ENCODE peak calls at places on chromosomes 3 and 15, in four cellular contexts. One of them, this sample, is unnamed.

GRCh38 chr3:101104334-101104733 is 111.1 kb upstream of the ABI3BP start:
- DNase-seq in CD8-positive, alpha-beta T cell: no peak
- DNase-seq in DMS 273 treated with DMSO at 0.1 percent for 48 hours: no peak
- DNase-seq in astrocyte of the spinal cord: no peak
- DNase-seq in this sample: no peak

GRCh38 chr3:184332370-184333090 is 4.9 kb upstream of the FAM131A start:
- DNase-seq in DMS 273 treated with DMSO at 0.1 percent for 48 hours: no peak
- DNase-seq in CD8-positive, alpha-beta T cell: no peak
- DNase-seq in astrocyte of the spinal cord: peak; percentile 89
- DNase-seq in this sample: no peak

GRCh38 chr3:30648670-30649357 is 42.4 kb downstream of the TGFBR2 start:
- DNase-seq in CD8-positive, alpha-beta T cell: no peak
- DNase-seq in astrocyte of the spinal cord: no peak
- DNase-seq in DMS 273 treated with DMSO at 0.1 percent for 48 hours: no peak
- DNase-seq in this sample: no peak

GRCh38 chr15:35507932-35508638 is 37.9 kb downstream of the DPH6 start:
- DNase-seq in astrocyte of the spinal cord: no peak
- DNase-seq in CD8-positive, alpha-beta T cell: no peak
- DNase-seq in DMS 273 treated with DMSO at 0.1 percent for 48 hours: no peak
- DNase-seq in this sample: no peak

GRCh38 chr15:96335429-96335807 is 4.9 kb downstream of the NR2F2 start:
- DNase-seq in astrocyte of the spinal cord: peak; percentile 40
- DNase-seq in DMS 273 treated with DMSO at 0.1 percent for 48 hours: no peak
- DNase-seq in CD8-positive, alpha-beta T cell: no peak
- DNase-seq in this sample: peak; percentile 7

GRCh38 chr3:161558256-161558655 is 61.6 kb downstream of the OTOL1 start:
- DNase-seq in DMS 273 treated with DMSO at 0.1 percent for 48 hours: no peak
- DNase-seq in CD8-positive, alpha-beta T cell: no peak
- DNase-seq in astrocyte of the spinal cord: peak; percentile 81
- DNase-seq in this sample: no peak

GRCh38 chr3:21170964-21171363 is 580.0 kb downstream of the ZNF385D start:
- DNase-seq in astrocyte of the spinal cord: no peak
- DNase-seq in DMS 273 treated with DMSO at 0.1 percent for 48 hours: no peak
- DNase-seq in CD8-positive, alpha-beta T cell: no peak
- DNase-seq in this sample: no peak

GRCh38 chr3:197253243-197253947 is 45.0 kb downstream of the DLG1 start:
- DNase-seq in DMS 273 treated with DMSO at 0.1 percent for 48 hours: no peak
- DNase-seq in CD8-positive, alpha-beta T cell: no peak
- DNase-seq in astrocyte of the spinal cord: no peak
- DNase-seq in this sample: no peak